ENCODE peak calls at places on chromosomes 5 and 9, in four cellular contexts. One of them, this sample, is unnamed.

GRCh38 chr5:151667083-151667482 is 19.6 kb downstream of the SPARC start:
- DNase-seq in bronchial epithelial cell: no peak
- DNase-seq in BE2C: no peak
- DNase-seq in heart right ventricle: no peak
- DNase-seq in this sample: no peak

GRCh38 chr5:23268136-23268535 is 239.3 kb upstream of the PRDM9 start:
- DNase-seq in BE2C: peak; percentile 16
- DNase-seq in bronchial epithelial cell: no peak
- DNase-seq in heart right ventricle: no peak
- DNase-seq in this sample: no peak

GRCh38 chr5:14064841-14065240 is 78.3 kb upstream of the TRIO start:
- DNase-seq in heart right ventricle: no peak
- DNase-seq in bronchial epithelial cell: no peak
- DNase-seq in BE2C: no peak
- DNase-seq in this sample: no peak

GRCh38 chr9:89667730-89668129 is 62.9 kb downstream of the GADD45G start:
- DNase-seq in heart right ventricle: no peak
- DNase-seq in bronchial epithelial cell: no peak
- DNase-seq in BE2C: no peak
- DNase-seq in this sample: no peak

GRCh38 chr5:111556504-111556903 is 44.2 kb upstream of the STARD4 start:
- DNase-seq in bronchial epithelial cell: no peak
- DNase-seq in heart right ventricle: no peak
- DNase-seq in BE2C: no peak
- DNase-seq in this sample: no peak

GRCh38 chr5:97297063-97297715 is 114.1 kb upstream of the RIOK2 start:
- DNase-seq in BE2C: peak; percentile 45
- DNase-seq in bronchial epithelial cell: peak; percentile 37
- DNase-seq in heart right ventricle: no peak
- DNase-seq in this sample: no peak

GRCh38 chr9:3908731-3909130 is 382.9 kb upstream of the RFX3 start:
- DNase-seq in heart right ventricle: no peak
- DNase-seq in bronchial epithelial cell: no peak
- DNase-seq in BE2C: no peak
- DNase-seq in this sample: no peak

GRCh38 chr5:75037106-75037505 is 15.3 kb downstream of the GCNT4 start:
- DNase-seq in heart right ventricle: no peak
- DNase-seq in BE2C: no peak
- DNase-seq in bronchial epithelial cell: peak; percentile 100
- DNase-seq in this sample: no peak

GRCh38 chr5:126811515-126812198 is 34.7 kb downstream of the LMNB1 start:
- DNase-seq in bronchial epithelial cell: peak; percentile 68
- DNase-seq in BE2C: no peak
- DNase-seq in heart right ventricle: no peak
- DNase-seq in this sample: no peak

GRCh38 chr5:13595978-13596377 is 348.5 kb downstream of the DNAH5 start:
- DNase-seq in BE2C: no peak
- DNase-seq in bronchial epithelial cell: no peak
- DNase-seq in heart right ventricle: no peak
- DNase-seq in this sample: no peak

GRCh38 chr5:157343842-157344790 is 78.2 kb downstream of the CYFIP2 start:
- DNase-seq in BE2C: no peak
- DNase-seq in heart right ventricle: no peak
- DNase-seq in bronchial epithelial cell: no peak
- DNase-seq in this sample: no peak

GRCh38 chr9:89387970-89388867 is 69.9 kb downstream of the SECISBP2 start:
- DNase-seq in heart right ventricle: peak; percentile 37
- DNase-seq in BE2C: no peak
- DNase-seq in bronchial epithelial cell: peak; percentile 80
- DNase-seq in this sample: no peak

GRCh38 chr5:97243352-97243751 is 60.3 kb upstream of the RIOK2 start:
- DNase-seq in heart right ventricle: no peak
- DNase-seq in bronchial epithelial cell: no peak
- DNase-seq in BE2C: no peak
- DNase-seq in this sample: no peak

GRCh38 chr9:72958485-72959266 is 5.8 kb upstream of the ALDH1A1 start:
- DNase-seq in BE2C: no peak
- DNase-seq in bronchial epithelial cell: no peak
- DNase-seq in heart right ventricle: no peak
- DNase-seq in this sample: no peak

DNA sequence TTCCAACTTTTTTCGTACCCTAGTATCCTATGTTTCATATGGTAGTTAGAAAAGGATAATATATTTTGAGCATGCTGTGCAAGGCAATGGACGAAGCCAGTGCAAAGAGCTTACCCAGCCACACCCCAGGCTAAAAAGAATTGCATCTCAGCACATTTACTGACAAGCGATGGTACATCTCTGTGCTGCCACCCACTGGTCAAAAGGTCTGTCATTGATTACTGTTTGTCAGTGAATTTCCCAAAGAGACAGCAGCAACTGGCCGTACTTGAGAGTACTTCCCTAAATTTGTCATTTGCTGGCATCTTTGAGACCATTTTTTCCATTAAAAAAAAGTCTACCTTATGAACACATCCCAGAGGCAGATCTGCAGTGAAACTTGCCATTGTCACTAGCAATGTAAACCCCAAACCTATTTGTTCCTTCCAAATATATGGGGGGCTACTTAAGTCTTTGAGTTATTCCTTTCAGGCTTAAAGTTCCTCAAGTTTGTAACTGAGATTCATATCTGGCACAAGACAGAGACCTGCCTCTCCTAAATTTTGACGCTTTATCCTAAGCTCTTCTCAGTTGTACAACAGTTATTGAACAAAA is 184.3 kb downstream of the CTNND2 start:
- DNase-seq in heart right ventricle: peak; percentile 39
- DNase-seq in BE2C: peak; percentile 30
- DNase-seq in bronchial epithelial cell: peak; percentile 32
- DNase-seq in this sample: no peak
- TF ChIP-seq CTCF in heart right ventricle: peak; percentile 54
- TF ChIP-seq CTCF in BE2C: peak; percentile 36
- TF ChIP-seq CTCF in bronchial epithelial cell: no peak
- TF ChIP-seq CTCF in this sample: no peak

GRCh38 chr5:39422886-39423285 is 1.9 kb downstream of the DAB2 start:
- DNase-seq in BE2C: no peak
- DNase-seq in heart right ventricle: no peak
- DNase-seq in bronchial epithelial cell: no peak
- DNase-seq in this sample: no peak
- H3K4me3 ChIP-seq in BE2C: no peak overlapping the region
- H3K4me3 ChIP-seq in heart right ventricle: peak overlapping the region; percentile 71
- H3K4me3 ChIP-seq in bronchial epithelial cell: no peak overlapping the region
- H3K4me3 ChIP-seq in this sample: peak overlapping the region; percentile 87

GRCh38 chr9:19057033-19057432 is 7.8 kb downstream of the RRAGA start:
- DNase-seq in bronchial epithelial cell: no peak
- DNase-seq in BE2C: no peak
- DNase-seq in heart right ventricle: no peak
- DNase-seq in this sample: no peak
- H3K36me3 ChIP-seq in bronchial epithelial cell: peaks cover 2% of the 10 kb centered on the region
- H3K36me3 ChIP-seq in BE2C: peaks cover 50% of the 10 kb centered on the region
- H3K36me3 ChIP-seq in heart right ventricle: no peaks in the 10 kb centered on the region
- H3K36me3 ChIP-seq in this sample: peaks cover 7% of the 10 kb centered on the region

DNA sequence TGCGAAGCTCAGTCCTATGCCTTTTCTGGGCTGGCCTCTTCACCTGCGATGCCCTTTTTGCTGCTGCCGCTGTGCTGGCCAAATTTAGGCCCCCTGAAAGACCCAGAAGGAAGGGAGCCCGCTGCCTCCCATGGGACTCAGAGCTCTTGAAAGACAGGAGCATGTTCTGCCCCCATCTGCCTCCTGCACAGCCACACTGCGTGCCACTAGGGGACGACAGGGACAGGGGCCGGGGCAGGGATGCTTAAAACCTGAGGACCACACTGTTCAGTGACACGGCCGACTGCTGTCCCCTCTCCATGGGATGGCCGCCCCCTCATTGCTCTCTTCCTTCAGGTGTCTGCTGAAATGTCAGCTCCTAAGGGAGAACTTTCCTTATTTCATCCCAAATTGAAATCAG is 132.4 kb downstream of the ADAMTS2 start:
- DNase-seq in heart right ventricle: no peak
- DNase-seq in BE2C: no peak
- DNase-seq in bronchial epithelial cell: no peak
- DNase-seq in this sample: no peak
- TF ChIP-seq CTCF in heart right ventricle: no peak
- TF ChIP-seq CTCF in BE2C: no peak
- TF ChIP-seq CTCF in bronchial epithelial cell: no peak
- TF ChIP-seq CTCF in this sample: peak; percentile 43

DNA sequence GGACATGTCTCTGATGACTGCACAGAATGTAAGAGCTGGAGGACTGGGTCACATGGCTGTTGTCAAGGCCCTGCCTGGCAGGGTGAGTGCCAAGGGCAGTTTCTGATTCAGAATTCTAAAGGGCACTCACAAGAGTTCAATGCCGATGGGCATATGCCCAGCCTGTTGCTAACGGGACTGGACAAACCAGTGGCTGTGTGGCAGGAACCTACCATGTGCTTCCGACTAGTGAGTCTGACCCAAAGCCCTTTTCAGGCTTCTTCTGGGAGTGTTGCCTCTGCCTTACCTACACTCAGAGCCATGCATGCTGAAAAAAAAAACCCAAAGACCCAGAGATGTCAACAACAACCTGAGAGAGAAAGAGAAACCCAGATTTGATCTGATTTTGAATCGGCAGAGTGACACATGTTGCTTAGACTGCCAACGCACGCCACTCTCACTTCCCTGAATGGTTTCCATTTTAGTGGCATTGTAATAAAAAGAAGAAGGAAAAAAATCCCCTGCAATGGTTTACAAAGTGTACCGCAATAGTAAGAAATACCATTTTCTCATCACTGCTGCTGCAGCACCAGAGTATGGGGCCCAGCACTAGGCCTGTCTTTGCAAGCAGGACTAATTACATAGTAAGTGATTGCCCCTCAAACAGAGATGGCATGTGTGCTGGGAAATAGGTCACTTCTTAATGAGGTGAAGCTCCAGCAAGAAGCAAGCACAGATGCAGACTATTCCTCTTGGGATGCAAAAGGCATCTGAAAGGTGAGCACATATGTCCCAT is 194.3 kb downstream of the PALM2AKAP2 start:
- DNase-seq in BE2C: no peak
- DNase-seq in heart right ventricle: peak; percentile 49
- DNase-seq in bronchial epithelial cell: no peak
- DNase-seq in this sample: no peak
- H3K4me3 ChIP-seq in BE2C: no peak overlapping the region
- H3K4me3 ChIP-seq in heart right ventricle: no peak overlapping the region
- H3K4me3 ChIP-seq in bronchial epithelial cell: no peak overlapping the region
- H3K4me3 ChIP-seq in this sample: no peak overlapping the region

GRCh38 chr9:131485728-131486381 is 16.9 kb upstream of the POMT1 start:
- DNase-seq in bronchial epithelial cell: no peak
- DNase-seq in heart right ventricle: no peak
- DNase-seq in BE2C: no peak
- DNase-seq in this sample: no peak

GRCh38 chr9:131487001-131487400 is 15.7 kb upstream of the POMT1 start:
- DNase-seq in BE2C: no peak
- DNase-seq in bronchial epithelial cell: no peak
- DNase-seq in heart right ventricle: no peak
- DNase-seq in this sample: no peak

GRCh38 chr9:131485206-131485605 is 17.5 kb upstream of the POMT1 start:
- DNase-seq in heart right ventricle: no peak
- DNase-seq in BE2C: no peak
- DNase-seq in bronchial epithelial cell: no peak
- DNase-seq in this sample: no peak

GRCh38 chr9:131490514-131490913 is 12.2 kb upstream of the POMT1 start:
- DNase-seq in BE2C: no peak
- DNase-seq in bronchial epithelial cell: no peak
- DNase-seq in heart right ventricle: no peak
- DNase-seq in this sample: no peak

GRCh38 chr9:131487621-131488031 is 15.1 kb upstream of the POMT1 start:
- DNase-seq in BE2C: no peak
- DNase-seq in heart right ventricle: no peak
- DNase-seq in bronchial epithelial cell: no peak
- DNase-seq in this sample: no peak
- H3K36me3 ChIP-seq in BE2C: peaks cover 100% of the 10 kb centered on the region
- H3K36me3 ChIP-seq in heart right ventricle: peaks cover 16% of the 10 kb centered on the region
- H3K36me3 ChIP-seq in bronchial epithelial cell: peaks cover 66% of the 10 kb centered on the region
- H3K36me3 ChIP-seq in this sample: peaks cover 94% of the 10 kb centered on the region

This sample was measured in thoracic aorta.